ENCODE peak calls at places on chromosomes 11 and 22, in seven cellular contexts. B is fibroblast of lung, G is IMR-90, S is mammary epithelial cell, E is H9, T is SK-N-SH, V is PC-9. D is an unnamed sample.

GRCh38 chr11:118908931-118909618 is 16.7 kb downstream of the BCL9L start:
- DNase-seq in B (peak), G (peak), S (peak), E (peak), T (peak), V (peak), D (peak)

GRCh38 chr22:36463783-36464184 is 17.7 kb downstream of the TXN2 start:
- DNase-seq in B (no peak), G (no peak), S (no peak), E (no peak), T (no peak), V (no peak), D (no peak)

GRCh38 chr11:45412521-45412920 is 126.4 kb upstream of the SYT13 start:
- DNase-seq in B (no peak), G (no peak), S (no peak), E (no peak), T (peak), V (no peak), D (no peak)

GRCh38 chr22:48699531-48699930 is 1128.1 kb downstream of the BRD1 start:
- DNase-seq in B (no peak), G (no peak), S (no peak), E (no peak), T (no peak), V (no peak), D (no peak)

GRCh38 chr11:356610-357009 is 12.7 kb upstream of the B4GALNT4 start:
- DNase-seq in B (no peak), G (no peak), S (no peak), E (no peak), T (no peak), V (no peak), D (no peak)

GRCh38 chr11:118415739-118416068 is 14.3 kb downstream of the ATP5MG start:
- DNase-seq in B (peak), G (peak), S (peak), E (peak), T (peak), V (peak), D (peak)

GRCh38 chr22:44608606-44609226 is 93.3 kb upstream of the PRR5 start:
- DNase-seq in B (no peak), G (no peak), S (no peak), E (peak), T (peak), V (no peak), D (no peak)

GRCh38 chr11:44726278-44727113 is at the start of gene TSPAN18:
- DNase-seq in B (no peak), G (no peak), S (no peak), E (peak), T (peak), V (no peak), D (peak)

GRCh38 chr11:10476927-10477689 is 22.0 kb downstream of the AMPD3 start:
- DNase-seq in B (no peak), G (no peak), S (no peak), E (no peak), T (no peak), V (no peak), D (no peak)

GRCh38 chr11:107044503-107044902 is 26.2 kb upstream of the GUCY1A2 start:
- DNase-seq in B (no peak), G (no peak), S (peak), E (no peak), T (no peak), V (no peak), D (no peak)

GRCh38 chr22:22111267-22111751 is 128.7 kb upstream of the TOP3B start:
- DNase-seq in B (peak), G (peak), S (peak), E (no peak), T (no peak), V (no peak), D (peak)

GRCh38 chr11:41486436-41486835 is 27.0 kb upstream of the LRRC4C start:
- DNase-seq in B (no peak), G (no peak), S (peak), E (no peak), T (no peak), V (no peak), D (no peak)

GRCh38 chr11:19225123-19225522 is 15.6 kb downstream of the E2F8 start:
- DNase-seq in B (no peak), G (no peak), S (no peak), E (no peak), T (no peak), V (no peak), D (no peak)

GRCh38 chr11:1263036-1263435 is 40.2 kb downstream of the MUC5B start:
- DNase-seq in B (no peak), G (no peak), S (no peak), E (no peak), T (no peak), V (no peak), D (no peak)

GRCh38 chr22:26547426-26547825 is 35.2 kb upstream of the TFIP11 start:
- DNase-seq in B (no peak), G (peak), S (peak), E (no peak), T (no peak), V (no peak), D (no peak)

GRCh38 chr11:1943977-1944376 is 3.2 kb upstream of the MRPL23 start:
- DNase-seq in B (no peak), G (peak), S (peak), E (no peak), T (no peak), V (no peak), D (no peak)

GRCh38 chr11:876550-876949 is 33.9 kb downstream of the TSPAN4 start:
- DNase-seq in B (peak), G (peak), S (no peak), E (no peak), T (no peak), V (no peak), D (no peak)

GRCh38 chr11:107457205-107457557 is 444 bp downstream of the CWF19L2 start:
- DNase-seq in B (no peak), G (peak), S (no peak), E (no peak), T (peak), V (no peak), D (peak)

GRCh38 chr11:100681064-100681502 is 6.0 kb upstream of the ARHGAP42 start:
- DNase-seq in B (peak), G (peak), S (peak), E (peak), T (no peak), V (peak), D (peak)

GRCh38 chr11:45110562-45110961 is 35.9 kb upstream of the PRDM11 start:
- DNase-seq in B (peak), G (peak), S (peak), E (peak), T (peak), V (peak), D (peak)

GRCh38 chr11:117300301-117300700 is 9.2 kb downstream of the BACE1-AS start:
- DNase-seq in B (peak), G (peak), S (no peak), E (peak), T (peak), V (no peak), D (peak)

GRCh38 chr11:93842461-93842860 is 8.0 kb downstream of the VSTM5 start:
- DNase-seq in B (peak), G (peak), S (peak), E (peak), T (no peak), V (peak), D (no peak)

GRCh38 chr11:7485136-7485853 is at the start of gene OLFML1:
- DNase-seq in B (peak), G (no peak), S (no peak), E (no peak), T (no peak), V (no peak), D (peak)

GRCh38 chr22:32607086-32607485 is 132.5 kb downstream of the FBXO7 start:
- DNase-seq in B (no peak), G (no peak), S (no peak), E (no peak), T (no peak), V (no peak), D (no peak)

DNA sequence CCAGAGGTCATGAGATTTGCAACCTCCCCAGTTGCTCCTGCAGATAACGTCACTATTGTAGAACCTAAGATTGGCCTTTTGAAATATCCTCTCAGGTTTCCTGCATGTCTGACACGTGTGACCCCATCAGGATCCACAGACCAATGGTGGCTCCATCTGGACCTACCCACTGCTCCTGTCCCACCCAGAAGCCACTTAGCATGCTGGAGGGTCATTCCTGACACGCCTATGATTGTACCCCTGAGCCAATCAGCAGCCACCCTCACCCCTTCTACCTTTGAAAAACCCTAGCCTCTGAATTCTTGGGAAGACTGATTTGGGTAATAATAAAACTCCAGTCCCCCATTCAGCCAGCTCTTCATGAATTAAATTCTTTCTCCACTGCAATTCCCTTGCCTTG is 20.1 kb upstream of the NARS2 start:
- DNase-seq in B (no peak), G (no peak), S (no peak), E (peak), T (no peak), V (no peak), D (no peak)
- H2AFZ ChIP-seq in B (no peak), G (no peak), S (no peak), E (no peak), T (no peak), V (no peak), D (peak)

GRCh38 chr11:74783241-74783871 is 34.7 kb downstream of the RNF169 start:
- DNase-seq in B (peak), G (peak), S (peak), E (no peak), T (no peak), V (peak), D (no peak)
- H2AFZ ChIP-seq in B (no peak), G (no peak), S (no peak), E (no peak), T (no peak), V (no peak), D (no peak)

DNA sequence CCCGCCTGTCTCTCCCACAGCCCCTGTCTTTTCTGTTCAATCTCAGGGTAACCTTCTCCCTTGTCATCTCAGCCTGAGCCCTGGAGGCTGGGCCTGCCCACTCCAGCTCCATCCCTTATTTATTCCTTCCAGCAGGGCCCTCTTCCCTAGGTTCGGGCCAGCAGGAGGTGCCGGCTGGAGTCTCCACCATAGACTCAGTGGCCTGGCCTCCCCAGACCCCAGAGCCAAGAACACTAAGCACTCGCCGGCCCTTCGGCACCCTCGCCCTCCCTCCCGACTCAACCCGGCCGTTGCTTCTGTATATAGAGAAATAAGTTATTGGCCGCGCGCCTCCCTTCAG is 1.4 kb upstream of the RAB1B start:
- DNase-seq in B (no peak), G (no peak), S (no peak), E (no peak), T (no peak), V (no peak), D (no peak)
- H2AFZ ChIP-seq in B (no peak), G (peak), S (peak), E (no peak), T (no peak), V (no peak), D (peak)

GRCh38 chr11:28242596-28242995 is 134.4 kb downstream of the METTL15 start:
- DNase-seq in B (no peak), G (no peak), S (no peak), E (no peak), T (no peak), V (no peak), D (no peak)
- H2AFZ ChIP-seq in B (no peak), G (no peak), S (no peak), E (no peak), T (no peak), V (no peak), D (no peak)